ENCODE peak calls at places on chromosomes 5 and 9, in five cellular contexts. F is HCT116, A is K562, Y is SK-N-SH, T is HepG2. V is an unnamed sample.

GRCh38 chr5:94618029-94618492 is 343 bp downstream of the KIAA0825 start:
- DNase-seq in Y (peak), A (peak), T (peak), F (peak), V (peak)

GRCh38 chr9:129886226-129887174 is 51.2 kb downstream of the USP20 start:
- DNase-seq in Y (no peak), A (peak), T (no peak), F (no peak), V (no peak)

GRCh38 chr9:65449423-65449822 is 164.4 kb upstream of the FOXD4L5 start:
- DNase-seq in A (no peak), F (no peak), Y (no peak), T (no peak), V (no peak)

GRCh38 chr5:30581198-30581925 is 612.1 kb upstream of the CDH6 start:
- DNase-seq in Y (no peak), A (no peak), T (peak), F (no peak), V (no peak)

GRCh38 chr9:79652598-79652997 is 80.8 kb downstream of the TLE4 start:
- DNase-seq in Y (no peak), F (no peak), A (no peak), T (no peak), V (no peak)

GRCh38 chr9:116435706-116436105 is 251.4 kb upstream of the TRIM32 start:
- DNase-seq in T (no peak), Y (no peak), A (no peak), F (no peak), V (no peak)

GRCh38 chr5:448766-449090 is 5.8 kb downstream of the EXOC3 start:
- DNase-seq in F (no peak), Y (no peak), A (no peak), T (no peak), V (no peak)

GRCh38 chr9:79057576-79057975 is 514.2 kb upstream of the TLE4 start:
- DNase-seq in A (no peak), F (no peak), Y (no peak), T (no peak), V (no peak)

GRCh38 chr9:115964710-115965347 is 188.8 kb upstream of the PAPPA start:
- DNase-seq in T (no peak), Y (no peak), A (no peak), F (no peak), V (no peak)

GRCh38 chr5:158753354-158753753 is 346.4 kb downstream of the EBF1 start:
- DNase-seq in T (no peak), Y (no peak), F (no peak), A (no peak), V (no peak)

GRCh38 chr5:94691947-94692346 is 73.5 kb downstream of the SLF1 start:
- DNase-seq in F (no peak), T (peak), Y (peak), A (no peak), V (no peak)

GRCh38 chr5:89417990-89418820 is 535.2 kb upstream of the MEF2C start:
- DNase-seq in A (peak), T (no peak), Y (no peak), F (no peak), V (peak)

GRCh38 chr9:130942084-130942483 is 3.0 kb upstream of the FIBCD1 start:
- DNase-seq in Y (no peak), A (no peak), F (no peak), T (no peak), V (no peak)

GRCh38 chr5:109125755-109126429 is 283.9 kb downstream of the PJA2 start:
- DNase-seq in A (no peak), T (no peak), Y (no peak), F (no peak), V (no peak)

GRCh38 chr5:9519537-9519936 is 26.3 kb downstream of the SEMA5A start:
- DNase-seq in F (no peak), T (no peak), Y (no peak), A (no peak), V (no peak)

DNA sequence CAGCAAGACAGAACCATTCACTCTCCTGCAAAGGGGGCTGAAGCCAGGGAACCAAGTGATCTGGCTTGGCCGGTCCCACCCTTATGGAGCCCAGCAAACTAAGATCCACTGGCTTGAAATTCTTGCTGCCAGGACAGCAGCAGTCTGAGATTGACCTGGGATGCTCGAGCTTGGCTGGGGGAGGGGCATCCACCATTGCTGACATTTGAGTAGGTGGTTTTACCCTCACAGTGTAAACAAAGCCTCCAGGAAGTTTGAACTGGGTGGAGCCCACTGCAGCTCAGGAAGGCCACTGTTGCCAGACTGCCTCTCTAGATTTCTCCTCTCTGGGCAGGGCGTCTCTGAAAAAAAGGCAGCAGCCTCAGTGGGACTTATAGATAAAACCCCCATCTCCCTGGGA is 60.5 kb downstream of the TNFSF8 start:
- DNase-seq in F (no peak), Y (no peak), T (peak), A (no peak), V (no peak)
- TF ChIP-seq JUND in F (no peak), Y (no peak), T (no peak), A (no peak), V (no peak)

GRCh38 chr9:127751269-127752054 is 16.4 kb upstream of the TOR2A start:
- DNase-seq in A (peak), T (no peak), F (no peak), Y (no peak), V (peak)
- TF ChIP-seq JUND in A (no peak), T (no peak), F (no peak), Y (no peak), V (no peak)

GRCh38 chr9:25472085-25472607 is 206.1 kb downstream of the TUSC1 start:
- DNase-seq in F (no peak), Y (no peak), T (no peak), A (no peak), V (no peak)

DNA sequence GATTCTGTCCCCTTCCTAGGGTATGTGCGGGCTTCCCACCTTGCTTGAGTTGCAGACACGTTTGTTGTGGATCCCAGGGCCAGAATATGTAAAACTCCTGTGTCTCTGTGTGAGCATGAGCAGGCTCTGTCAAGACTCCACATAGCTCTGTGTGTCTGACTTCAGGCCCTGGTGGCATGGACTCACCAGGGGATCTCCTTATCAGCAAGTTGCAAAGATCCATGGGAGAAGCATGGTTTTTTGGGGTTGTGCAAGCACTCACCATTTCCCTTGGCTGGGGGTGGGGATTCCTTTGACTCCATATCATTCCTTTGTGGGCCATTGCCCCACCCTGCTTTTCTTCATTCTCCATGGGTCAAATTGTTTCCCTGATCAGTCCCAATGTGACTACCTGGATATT is 205.6 kb downstream of the TUSC1 start:
- DNase-seq in A (no peak), F (no peak), T (no peak), Y (no peak), V (no peak)
- TF ChIP-seq JUND in A (no peak), F (no peak), T (no peak), Y (no peak), V (no peak)

GRCh38 chr9:70478963-70479641 is 64.6 kb upstream of the KLF9 start:
- DNase-seq in T (no peak), F (no peak), Y (no peak), A (no peak), V (no peak)
- TF ChIP-seq JUND in T (no peak), F (no peak), Y (no peak), A (no peak), V (no peak)

GRCh38 chr9:108864446-108864845 is 2.4 kb downstream of the ACTL7A start:
- DNase-seq in F (no peak), A (no peak), T (peak), Y (no peak), V (no peak)

GRCh38 chr9:108867829-108868228 is 5.8 kb downstream of the ACTL7A start:
- DNase-seq in F (no peak), T (no peak), A (no peak), Y (no peak), V (no peak)

GRCh38 chr9:108866001-108866420 is 3.9 kb downstream of the ACTL7A start:
- DNase-seq in T (no peak), F (no peak), Y (no peak), A (no peak), V (no peak)

GRCh38 chr9:108865037-108865436 is 3.0 kb downstream of the ACTL7A start:
- DNase-seq in A (no peak), Y (no peak), F (no peak), T (no peak), V (no peak)

DNA sequence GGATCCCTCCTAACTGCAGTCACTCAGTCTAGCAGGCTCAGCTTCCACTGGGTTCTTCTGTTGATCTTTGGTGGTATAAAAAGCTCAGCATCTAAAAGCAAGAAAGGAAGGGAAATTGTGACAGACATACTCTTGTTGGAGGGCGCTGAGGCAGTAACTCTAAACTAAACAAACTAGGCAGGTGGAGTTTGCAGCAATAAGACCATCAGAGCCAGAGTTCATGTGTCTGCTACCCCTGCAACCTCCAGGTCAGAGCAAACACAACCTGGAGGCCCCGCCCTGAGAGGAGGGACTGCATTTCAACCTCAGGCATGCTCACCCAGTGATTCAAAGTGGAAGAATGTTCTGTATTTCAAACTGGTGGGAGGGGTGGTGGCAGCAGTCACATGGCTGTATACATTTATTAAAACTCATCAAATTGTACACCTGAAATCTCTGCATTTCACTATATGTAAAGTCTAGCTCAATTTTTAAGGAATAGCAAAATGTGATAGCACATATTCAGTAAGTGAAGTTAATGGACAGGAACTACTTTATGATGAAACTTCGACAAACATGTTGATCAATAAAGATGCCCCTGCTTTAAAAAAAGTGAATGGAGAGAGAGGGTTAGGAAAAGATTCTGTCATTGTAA is 7.1 kb downstream of the ACTL7A start:
- DNase-seq in F (peak), T (peak), A (no peak), Y (no peak), V (no peak)
- TF ChIP-seq JUND in F (no peak), T (no peak), A (no peak), Y (no peak), V (no peak)

GRCh38 chr5:1795506-1795905 is 4.1 kb downstream of the MRPL36 start:
- DNase-seq in F (no peak), A (no peak), T (no peak), Y (no peak), V (no peak)
- TF ChIP-seq JUND in F (no peak), A (no peak), T (no peak), Y (no peak), V (no peak)

GRCh38 chr9:18800579-18800978 is 232.4 kb downstream of the SAXO1 start:
- DNase-seq in F (no peak), T (no peak), A (no peak), Y (no peak), V (no peak)
- TF ChIP-seq JUND in F (no peak), T (no peak), A (no peak), Y (no peak), V (no peak)